ENCODE peak calls at places on chromosomes 5 and 9, in five cellular contexts. T is tibial artery, A is AG09309, E is choroid plexus epithelial cell, I is uterus. J is an unnamed sample.

GRCh38 chr5:112183103-112183634 is 235.9 kb downstream of the EPB41L4A start:
- DNase-seq in T (no peak), E (peak), A (no peak), I (no peak), J (peak)

GRCh38 chr5:77642915-77643653 is 4.6 kb upstream of the OTP start:
- DNase-seq in I (no peak), E (no peak), A (no peak), T (no peak), J (no peak)

GRCh38 chr9:29830815-29831214 is 2257.5 kb upstream of the C9orf72 start:
- DNase-seq in T (no peak), A (no peak), E (peak), I (no peak), J (no peak)

GRCh38 chr5:75052461-75053285 is at the start of gene GCNT4:
- DNase-seq in I (peak), A (no peak), T (peak), E (peak), J (no peak)

GRCh38 chr9:33443504-33444154 is 3.8 kb downstream of the AQP3 start:
- DNase-seq in E (no peak), I (no peak), T (no peak), A (no peak), J (no peak)

GRCh38 chr5:171596391-171596878 is 177.0 kb downstream of the FGF18 start:
- DNase-seq in T (peak), I (no peak), E (peak), A (no peak), J (no peak)

GRCh38 chr9:23659346-23660006 is 166.6 kb downstream of the ELAVL2 start:
- DNase-seq in I (no peak), T (no peak), E (no peak), A (no peak), J (no peak)

GRCh38 chr5:122259995-122260394 is 52.0 kb upstream of the SNCAIP start:
- DNase-seq in T (no peak), A (peak), E (peak), I (no peak), J (peak)

GRCh38 chr9:7974335-7975005 is 174.9 kb upstream of the DMAC1 start:
- DNase-seq in I (no peak), E (no peak), T (no peak), A (no peak), J (no peak)

DNA sequence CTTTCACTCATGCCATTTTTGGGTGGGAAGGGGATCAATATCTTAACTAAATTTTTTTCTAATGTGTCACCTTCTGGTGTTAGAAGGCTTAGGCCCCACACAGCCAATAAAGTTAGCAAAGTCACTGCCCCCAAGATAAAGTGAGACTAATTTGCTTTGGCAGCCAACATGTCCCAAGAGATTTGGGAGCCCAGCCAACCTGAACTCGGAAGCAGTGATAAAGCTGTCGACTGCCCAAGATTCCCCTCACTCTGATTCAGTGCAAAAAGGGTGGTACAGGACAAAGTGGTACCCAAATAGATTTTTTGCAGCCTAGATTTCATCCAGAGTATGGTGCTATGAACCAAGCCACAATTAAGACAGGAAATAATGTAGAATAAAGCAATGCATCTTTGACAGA is 572.5 kb upstream of the ARRDC3 start:
- DNase-seq in E (no peak), A (no peak), T (no peak), I (no peak), J (no peak)
- TF ChIP-seq CTCF in E (no peak), A (no peak), T (no peak), I (no peak), J (no peak)

GRCh38 chr9:97304586-97304985 is 2.9 kb upstream of the CCDC180 start:
- DNase-seq in T (no peak), I (no peak), A (no peak), E (no peak), J (no peak)
- TF ChIP-seq CTCF in T (no peak), I (no peak), A (no peak), E (no peak), J (no peak)

DNA sequence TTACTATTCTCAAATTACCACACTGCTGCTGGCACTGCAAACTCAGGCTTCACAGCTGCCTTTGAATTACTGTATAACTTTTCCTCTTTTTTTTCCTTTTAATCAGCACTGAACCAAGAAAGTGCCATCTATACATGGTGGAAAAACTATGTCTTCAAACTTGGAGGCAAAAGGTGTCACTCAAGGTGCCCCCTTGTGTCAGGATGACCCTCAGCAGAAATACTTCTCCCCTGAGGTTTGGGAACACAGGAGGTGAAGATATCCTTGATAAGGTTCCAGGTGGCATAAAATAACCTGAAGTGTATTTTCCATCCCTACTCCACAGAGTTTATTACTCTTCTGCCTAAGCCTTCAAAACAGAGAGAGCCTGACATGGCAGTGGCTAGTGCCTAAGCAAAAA is 14.5 kb downstream of the FRMD3 start:
- DNase-seq in E (no peak), A (no peak), T (no peak), I (no peak), J (no peak)
- TF ChIP-seq CTCF in E (no peak), A (no peak), T (no peak), I (no peak), J (peak)

GRCh38 chr5:151553130-151553670 is 37.9 kb downstream of the FAT2 start:
- DNase-seq in A (no peak), E (no peak), T (no peak), I (no peak), J (no peak)
- TF ChIP-seq CTCF in A (no peak), E (no peak), T (no peak), I (no peak), J (no peak)

DNA sequence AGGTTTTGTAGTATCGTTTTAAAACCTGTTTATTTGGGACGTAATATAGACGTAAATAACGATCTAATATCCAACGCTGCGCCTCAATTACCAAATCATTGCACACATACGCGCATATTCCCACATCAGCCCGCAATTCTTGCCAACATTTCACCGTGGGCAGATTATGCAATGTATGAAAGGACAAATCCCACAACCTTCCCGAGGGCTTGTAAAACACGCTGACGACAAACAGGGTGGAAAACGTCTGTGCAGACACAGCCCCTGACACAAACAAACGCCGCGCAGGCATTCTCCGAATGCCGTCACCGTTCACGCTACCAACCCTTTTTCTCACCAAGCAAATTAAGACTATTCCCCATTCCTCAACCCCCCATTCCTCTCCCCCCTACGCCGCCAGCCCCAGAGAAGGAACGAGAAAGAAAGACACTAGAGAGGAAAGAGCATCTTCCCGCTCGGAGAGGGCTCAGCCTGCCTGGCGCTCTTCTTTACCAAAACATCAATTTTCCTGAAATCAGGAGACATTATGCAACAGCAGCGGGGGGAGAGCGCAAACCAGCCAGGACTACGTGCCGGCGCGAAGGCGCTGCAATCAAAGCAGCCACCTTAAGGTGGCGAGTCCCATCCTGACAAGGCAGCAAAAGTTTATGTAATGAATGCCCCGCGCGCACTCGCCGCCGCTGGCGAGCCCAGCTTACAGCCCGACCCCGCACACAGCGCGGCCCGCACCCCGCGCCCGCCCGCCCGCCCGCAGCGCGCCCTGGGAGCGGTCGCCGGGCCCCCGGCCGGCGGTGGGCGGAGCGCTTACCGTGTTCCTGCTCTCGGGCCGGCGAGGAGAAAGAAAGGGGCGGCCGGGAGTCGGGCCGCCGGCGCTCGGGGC is 560 bp downstream of the NFIL3 start:
- DNase-seq in A (peak), I (peak), E (peak), T (peak), J (no peak)
- TF ChIP-seq CTCF in A (peak), I (no peak), E (peak), T (no peak), J (peak)

GRCh38 chr5:132235340-132235739 is 7.7 kb upstream of the P4HA2 start:
- DNase-seq in T (no peak), E (no peak), I (no peak), A (no peak), J (no peak)

GRCh38 chr5:132238901-132239500 is 11.3 kb upstream of the P4HA2 start:
- DNase-seq in A (no peak), T (peak), I (peak), E (no peak), J (no peak)

GRCh38 chr5:132237670-132238069 is 10.0 kb upstream of the P4HA2 start:
- DNase-seq in I (peak), E (no peak), T (no peak), A (no peak), J (no peak)

GRCh38 chr5:132238169-132238744 is 10.6 kb upstream of the P4HA2 start:
- DNase-seq in I (peak), A (no peak), T (peak), E (peak), J (no peak)

GRCh38 chr5:132237141-132237540 is 9.5 kb upstream of the P4HA2 start:
- DNase-seq in I (peak), A (no peak), T (peak), E (no peak), J (no peak)
- TF ChIP-seq CTCF in I (no peak), A (peak), T (no peak), E (peak), J (peak)